ENCODE peak calls at places on chromosomes 13 and 19, in four cellular contexts. One of them, this sample, is unnamed.

GRCh38 chr13:74891610-74892009 is 590.4 kb downstream of the TBC1D4 start:
- DNase-seq in CD4-positive, alpha-beta T cell: no peak
- DNase-seq in astrocyte: peak
- DNase-seq in IMR-90: peak
- DNase-seq in this sample: no peak

GRCh38 chr19:56837892-56838679 is 2.4 kb downstream of the PEG3 start:
- DNase-seq in IMR-90: no peak
- DNase-seq in astrocyte: no peak
- DNase-seq in CD4-positive, alpha-beta T cell: no peak
- DNase-seq in this sample: peak

GRCh38 chr19:28465317-28466086 is 747.4 kb downstream of the UQCRFS1 start:
- DNase-seq in IMR-90: no peak
- DNase-seq in CD4-positive, alpha-beta T cell: no peak
- DNase-seq in astrocyte: peak
- DNase-seq in this sample: no peak

GRCh38 chr19:12796146-12797071 is 5.1 kb downstream of the JUNB start:
- DNase-seq in astrocyte: no peak
- DNase-seq in IMR-90: peak
- DNase-seq in CD4-positive, alpha-beta T cell: peak
- DNase-seq in this sample: peak

GRCh38 chr13:35349052-35349451 is 127.4 kb downstream of the MAB21L1 start:
- DNase-seq in astrocyte: no peak
- DNase-seq in IMR-90: no peak
- DNase-seq in CD4-positive, alpha-beta T cell: no peak
- DNase-seq in this sample: no peak

GRCh38 chr19:49613374-49613773 is 22.4 kb downstream of the PRR12 start:
- DNase-seq in IMR-90: no peak
- DNase-seq in astrocyte: no peak
- DNase-seq in CD4-positive, alpha-beta T cell: no peak
- DNase-seq in this sample: no peak

GRCh38 chr19:58054792-58055482 is 4.1 kb upstream of the ZNF135 start:
- DNase-seq in astrocyte: peak
- DNase-seq in IMR-90: peak
- DNase-seq in CD4-positive, alpha-beta T cell: no peak
- DNase-seq in this sample: peak

GRCh38 chr19:5448374-5448773 is 6.8 kb upstream of the ZNRF4 start:
- DNase-seq in astrocyte: no peak
- DNase-seq in IMR-90: no peak
- DNase-seq in CD4-positive, alpha-beta T cell: no peak
- DNase-seq in this sample: no peak

GRCh38 chr13:112522578-112522977 is 65.4 kb downstream of the TUBGCP3 start:
- DNase-seq in astrocyte: peak
- DNase-seq in CD4-positive, alpha-beta T cell: no peak
- DNase-seq in IMR-90: peak
- DNase-seq in this sample: no peak

GRCh38 chr13:35857769-35858168 is 273.4 kb downstream of the DCLK1 start:
- DNase-seq in CD4-positive, alpha-beta T cell: no peak
- DNase-seq in IMR-90: peak
- DNase-seq in astrocyte: peak
- DNase-seq in this sample: no peak

GRCh38 chr19:15274477-15274876 is 42.2 kb upstream of the EPHX3 start:
- DNase-seq in astrocyte: no peak
- DNase-seq in CD4-positive, alpha-beta T cell: no peak
- DNase-seq in IMR-90: no peak
- DNase-seq in this sample: no peak

GRCh38 chr19:41521860-41522555 is 54.0 kb upstream of the CEACAM21 start:
- DNase-seq in CD4-positive, alpha-beta T cell: no peak
- DNase-seq in IMR-90: no peak
- DNase-seq in astrocyte: no peak
- DNase-seq in this sample: peak

GRCh38 chr19:46384396-46384795 is 29.0 kb downstream of the CCDC8 start:
- DNase-seq in CD4-positive, alpha-beta T cell: no peak
- DNase-seq in IMR-90: no peak
- DNase-seq in astrocyte: no peak
- DNase-seq in this sample: no peak

GRCh38 chr13:108326318-108326717 is 56.8 kb downstream of the TNFSF13B start:
- DNase-seq in astrocyte: no peak
- DNase-seq in CD4-positive, alpha-beta T cell: no peak
- DNase-seq in IMR-90: no peak
- DNase-seq in this sample: no peak

GRCh38 chr13:113771709-113772331 is 12.8 kb downstream of the TMEM255B start:
- DNase-seq in astrocyte: no peak
- DNase-seq in CD4-positive, alpha-beta T cell: no peak
- DNase-seq in IMR-90: peak
- DNase-seq in this sample: no peak

GRCh38 chr13:52903320-52903719 is 54.9 kb upstream of the PCDH8 start:
- DNase-seq in astrocyte: no peak
- DNase-seq in IMR-90: no peak
- DNase-seq in CD4-positive, alpha-beta T cell: no peak
- DNase-seq in this sample: no peak

GRCh38 chr19:12603714-12604113 is 6.9 kb downstream of the ZNF490 start:
- DNase-seq in astrocyte: peak
- DNase-seq in CD4-positive, alpha-beta T cell: peak
- DNase-seq in IMR-90: peak
- DNase-seq in this sample: no peak

GRCh38 chr13:31201341-31202024 is 1.7 kb downstream of the B3GLCT start:
- DNase-seq in astrocyte: peak
- DNase-seq in IMR-90: peak
- DNase-seq in CD4-positive, alpha-beta T cell: no peak
- DNase-seq in this sample: no peak

GRCh38 chr13:80436571-80437169 is 95.7 kb upstream of the SPRY2 start:
- DNase-seq in astrocyte: peak
- DNase-seq in CD4-positive, alpha-beta T cell: no peak
- DNase-seq in IMR-90: no peak
- DNase-seq in this sample: no peak

GRCh38 chr19:16582486-16583261 is 10.5 kb upstream of the SLC35E1 start:
- DNase-seq in astrocyte: no peak
- DNase-seq in IMR-90: no peak
- DNase-seq in CD4-positive, alpha-beta T cell: no peak
- DNase-seq in this sample: no peak

GRCh38 chr19:23399443-23399842 is 4.2 kb upstream of the ZNF91 start:
- DNase-seq in IMR-90: no peak
- DNase-seq in CD4-positive, alpha-beta T cell: no peak
- DNase-seq in astrocyte: no peak
- DNase-seq in this sample: no peak

GRCh38 chr19:14474827-14475226 is 327 bp downstream of the PTGER1 start:
- DNase-seq in CD4-positive, alpha-beta T cell: no peak
- DNase-seq in astrocyte: no peak
- DNase-seq in IMR-90: no peak
- DNase-seq in this sample: no peak

GRCh38 chr19:28446511-28446910 is 766.4 kb downstream of the UQCRFS1 start:
- DNase-seq in astrocyte: no peak
- DNase-seq in CD4-positive, alpha-beta T cell: no peak
- DNase-seq in IMR-90: no peak
- DNase-seq in this sample: no peak

GRCh38 chr13:112686987-112687386 is 2.9 kb upstream of the ATP11A start:
- DNase-seq in CD4-positive, alpha-beta T cell: no peak
- DNase-seq in astrocyte: no peak
- DNase-seq in IMR-90: no peak
- DNase-seq in this sample: no peak

GRCh38 chr19:23409392-23410048 is 14.2 kb upstream of the ZNF91 start:
- DNase-seq in astrocyte: no peak
- DNase-seq in IMR-90: no peak
- DNase-seq in CD4-positive, alpha-beta T cell: no peak
- DNase-seq in this sample: no peak

GRCh38 chr19:5826531-5827341 is 12.8 kb downstream of the FUT6 start:
- DNase-seq in CD4-positive, alpha-beta T cell: no peak
- DNase-seq in IMR-90: no peak
- DNase-seq in astrocyte: no peak
- DNase-seq in this sample: peak

GRCh38 chr19:8185343-8186068 is 23.7 kb upstream of the CERS4 start:
- DNase-seq in IMR-90: no peak
- DNase-seq in astrocyte: no peak
- DNase-seq in CD4-positive, alpha-beta T cell: no peak
- DNase-seq in this sample: no peak

GRCh38 chr19:13146763-13147563 is 3.2 kb downstream of the STX10 start:
- DNase-seq in astrocyte: no peak
- DNase-seq in IMR-90: no peak
- DNase-seq in CD4-positive, alpha-beta T cell: no peak
- DNase-seq in this sample: no peak

GRCh38 chr19:1725100-1726064 is 27.9 kb upstream of the ONECUT3 start:
- DNase-seq in astrocyte: no peak
- DNase-seq in CD4-positive, alpha-beta T cell: peak
- DNase-seq in IMR-90: peak
- DNase-seq in this sample: peak

GRCh38 chr19:4208385-4209094 is 20.8 kb upstream of the EBI3 start:
- DNase-seq in astrocyte: peak
- DNase-seq in IMR-90: peak
- DNase-seq in CD4-positive, alpha-beta T cell: no peak
- DNase-seq in this sample: no peak

GRCh38 chr19:5263615-5264014 is 77.0 kb downstream of the PTPRS start:
- DNase-seq in CD4-positive, alpha-beta T cell: no peak
- DNase-seq in IMR-90: no peak
- DNase-seq in astrocyte: no peak
- DNase-seq in this sample: peak

GRCh38 chr19:662207-662961 is 630 bp downstream of the RNF126 start:
- DNase-seq in IMR-90: peak
- DNase-seq in astrocyte: peak
- DNase-seq in CD4-positive, alpha-beta T cell: peak
- DNase-seq in this sample: no peak

GRCh38 chr19:13029893-13030292 is 34.6 kb downstream of the NFIX start:
- DNase-seq in IMR-90: no peak
- DNase-seq in astrocyte: no peak
- DNase-seq in CD4-positive, alpha-beta T cell: no peak
- DNase-seq in this sample: no peak

GRCh38 chr13:67351915-67352314 is 121.8 kb upstream of the PCDH9 start:
- DNase-seq in astrocyte: peak
- DNase-seq in IMR-90: peak
- DNase-seq in CD4-positive, alpha-beta T cell: no peak
- DNase-seq in this sample: no peak

GRCh38 chr13:50340566-50341287 is 325.5 kb downstream of the KCNRG start:
- DNase-seq in CD4-positive, alpha-beta T cell: no peak
- DNase-seq in astrocyte: no peak
- DNase-seq in IMR-90: no peak
- DNase-seq in this sample: peak

GRCh38 chr19:44777715-44778347 is at the start of gene CBLC:
- DNase-seq in IMR-90: no peak
- DNase-seq in astrocyte: no peak
- DNase-seq in CD4-positive, alpha-beta T cell: no peak
- DNase-seq in this sample: no peak

GRCh38 chr13:62119739-62120700 is 704.4 kb upstream of the PCDH20 start:
- DNase-seq in astrocyte: peak
- DNase-seq in CD4-positive, alpha-beta T cell: no peak
- DNase-seq in IMR-90: peak
- DNase-seq in this sample: no peak

GRCh38 chr13:23378009-23378632 is 55.4 kb downstream of the SACS start:
- DNase-seq in CD4-positive, alpha-beta T cell: peak
- DNase-seq in astrocyte: peak
- DNase-seq in IMR-90: peak
- DNase-seq in this sample: no peak

GRCh38 chr13:96984061-96984508 is 10.2 kb downstream of the OXGR1 start:
- DNase-seq in astrocyte: no peak
- DNase-seq in IMR-90: no peak
- DNase-seq in CD4-positive, alpha-beta T cell: no peak
- DNase-seq in this sample: peak
- TF ChIP-seq CTCF in astrocyte: no peak
- TF ChIP-seq CTCF in IMR-90: no peak
- TF ChIP-seq CTCF in CD4-positive, alpha-beta T cell: no peak
- TF ChIP-seq CTCF in this sample: peak

DNA sequence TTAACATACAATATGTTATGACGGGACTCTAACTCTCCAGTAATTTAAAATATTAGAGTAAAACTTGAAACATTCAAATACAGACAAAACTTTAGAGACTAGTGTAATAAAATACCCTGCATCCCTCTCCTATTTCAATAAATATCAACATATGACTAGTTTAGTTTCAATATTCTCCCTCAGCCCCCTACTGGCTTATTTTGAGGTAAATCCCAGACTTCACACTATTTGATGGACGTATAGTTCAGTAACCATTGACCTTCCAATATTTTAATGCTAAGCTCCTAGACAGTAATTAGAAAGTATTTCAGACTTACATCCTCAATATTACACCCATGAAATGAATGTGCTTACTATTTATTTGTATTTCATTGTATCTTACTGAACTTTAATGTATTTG is 180.7 kb upstream of the STARD13 start:
- DNase-seq in astrocyte: no peak
- DNase-seq in IMR-90: no peak
- DNase-seq in CD4-positive, alpha-beta T cell: no peak
- DNase-seq in this sample: no peak
- TF ChIP-seq CTCF in astrocyte: no peak
- TF ChIP-seq CTCF in IMR-90: no peak
- TF ChIP-seq CTCF in CD4-positive, alpha-beta T cell: no peak
- TF ChIP-seq CTCF in this sample: no peak

GRCh38 chr19:29875931-29876330 is 64.1 kb downstream of the CCNE1 start:
- DNase-seq in CD4-positive, alpha-beta T cell: no peak
- DNase-seq in IMR-90: no peak
- DNase-seq in astrocyte: no peak
- DNase-seq in this sample: no peak

GRCh38 chr19:29873801-29874575 is 62.2 kb downstream of the CCNE1 start:
- DNase-seq in astrocyte: no peak
- DNase-seq in IMR-90: no peak
- DNase-seq in CD4-positive, alpha-beta T cell: no peak
- DNase-seq in this sample: no peak

GRCh38 chr19:29873024-29873800 is 61.4 kb downstream of the CCNE1 start:
- DNase-seq in astrocyte: no peak
- DNase-seq in IMR-90: no peak
- DNase-seq in CD4-positive, alpha-beta T cell: peak
- DNase-seq in this sample: peak

GRCh38 chr19:29871143-29871542 is 59.4 kb downstream of the CCNE1 start:
- DNase-seq in astrocyte: no peak
- DNase-seq in CD4-positive, alpha-beta T cell: no peak
- DNase-seq in IMR-90: no peak
- DNase-seq in this sample: no peak

DNA sequence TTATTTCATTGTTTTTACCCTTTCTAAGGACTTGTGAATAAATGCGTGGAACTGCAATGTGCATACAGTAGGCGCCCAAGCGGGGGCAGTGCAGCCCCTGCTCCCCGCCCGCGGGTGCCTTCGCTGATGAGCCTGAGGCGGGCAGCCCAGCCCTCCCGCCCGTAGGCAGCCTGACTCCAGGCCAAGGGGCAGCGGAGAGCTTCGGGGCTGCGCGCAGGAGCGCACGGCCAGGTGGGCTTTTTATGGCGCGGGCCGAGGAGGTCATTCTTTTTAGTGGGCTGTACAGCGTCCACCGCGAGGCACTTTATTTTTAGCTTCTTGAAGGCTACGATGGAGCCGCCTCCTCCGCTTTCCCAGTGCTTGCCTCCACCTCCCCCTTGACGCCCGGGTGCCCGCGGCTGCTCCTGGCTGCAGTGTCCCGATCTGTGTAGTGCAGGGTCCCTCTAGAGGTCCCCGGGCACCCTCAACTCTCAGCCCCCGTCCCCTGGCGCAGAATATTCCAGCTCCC is 60.5 kb downstream of the CCNE1 start:
- DNase-seq in astrocyte: peak
- DNase-seq in IMR-90: no peak
- DNase-seq in CD4-positive, alpha-beta T cell: no peak
- DNase-seq in this sample: peak
- TF ChIP-seq CTCF in astrocyte: no peak
- TF ChIP-seq CTCF in IMR-90: peak
- TF ChIP-seq CTCF in CD4-positive, alpha-beta T cell: no peak
- TF ChIP-seq CTCF in this sample: no peak

GRCh38 chr13:99028890-99029289 is 51.0 kb upstream of the DOCK9 start:
- DNase-seq in CD4-positive, alpha-beta T cell: peak
- DNase-seq in astrocyte: no peak
- DNase-seq in IMR-90: no peak
- DNase-seq in this sample: no peak
- TF ChIP-seq CTCF in CD4-positive, alpha-beta T cell: peak
- TF ChIP-seq CTCF in astrocyte: peak
- TF ChIP-seq CTCF in IMR-90: no peak
- TF ChIP-seq CTCF in this sample: peak

GRCh38 chr13:38530492-38530891 is 156.4 kb upstream of the FREM2 start:
- DNase-seq in CD4-positive, alpha-beta T cell: no peak
- DNase-seq in IMR-90: peak
- DNase-seq in astrocyte: peak
- DNase-seq in this sample: no peak
- TF ChIP-seq CTCF in CD4-positive, alpha-beta T cell: no peak
- TF ChIP-seq CTCF in IMR-90: peak
- TF ChIP-seq CTCF in astrocyte: peak
- TF ChIP-seq CTCF in this sample: no peak